ENCODE peak calls at places on chromosomes 11 and 22, in four cellular contexts. E is fibroblast of pulmonary artery, Y is erythroblast, D is A549. Z is an unnamed sample.

GRCh38 chr11:10130872-10131271 is 163.1 kb downstream of the SBF2 start:
- DNase-seq in Y (no peak), D (no peak), E (no peak), Z (no peak)

GRCh38 chr11:81772161-81772560 is 961.5 kb downstream of the FAM181B start:
- DNase-seq in Y (no peak), D (no peak), E (peak), Z (peak)

GRCh38 chr22:32413715-32414114 is 1.7 kb upstream of the RTCB start:
- DNase-seq in D (peak), E (peak), Y (peak), Z (peak)

GRCh38 chr22:42419328-42419881 is 12.8 kb downstream of the NFAM1 start:
- DNase-seq in Y (no peak), E (no peak), D (no peak), Z (no peak)

GRCh38 chr11:127925430-127925829 is 661.9 kb downstream of the ETS1 start:
- DNase-seq in Y (no peak), E (peak), D (no peak), Z (peak)

GRCh38 chr22:43862074-43862881 is at the start of gene SULT4A1:
- DNase-seq in E (peak), Y (peak), D (no peak), Z (peak)

GRCh38 chr11:134630896-134631295 is 218.9 kb upstream of the B3GAT1 start:
- DNase-seq in E (no peak), Y (no peak), D (no peak), Z (no peak)

GRCh38 chr22:27990879-27991278 is 71.8 kb upstream of the PITPNB start:
- DNase-seq in Y (peak), E (peak), D (peak), Z (no peak)

GRCh38 chr11:46564459-46564858 is 29.4 kb downstream of the AMBRA1 start:
- DNase-seq in Y (no peak), E (no peak), D (no peak), Z (peak)

GRCh38 chr11:70105755-70106571 is 27.8 kb downstream of the ANO1 start:
- DNase-seq in D (no peak), E (no peak), Y (no peak), Z (no peak)

GRCh38 chr11:68843052-68843561 is 1.4 kb upstream of the CPT1A start:
- DNase-seq in Y (peak), E (peak), D (no peak), Z (peak)

GRCh38 chr11:69568809-69569097 is 72.2 kb upstream of the CCND1 start:
- DNase-seq in D (no peak), Y (no peak), E (no peak), Z (no peak)

GRCh38 chr11:124482362-124483147 is 37.1 kb upstream of the OR8B8 start:
- DNase-seq in E (peak), D (no peak), Y (peak), Z (peak)

GRCh38 chr11:414333-414857 is 404 bp downstream of the SIGIRR start:
- DNase-seq in Y (no peak), E (no peak), D (no peak), Z (no peak)